ENCODE peak calls at places on chromosomes 2 and 18, in seven cellular contexts. B is Peyer's patch, H is uterus, K is GM12892, Y is H54, Z is A549, M is transverse colon. Q is an unnamed sample.

GRCh38 chr2:106996136-106996769 is 110.3 kb upstream of the ST6GAL2 start:
- DNase-seq in B (no peak), H (no peak), K (no peak), Y (no peak), Z (no peak), M (no peak), Q (no peak)

GRCh38 chr18:59742325-59743111 is 45.3 kb upstream of the CCBE1 start:
- DNase-seq in B (no peak), H (no peak), K (no peak), Y (no peak), Z (no peak), M (no peak), Q (no peak)

GRCh38 chr2:3277050-3277747 is 100.4 kb downstream of the EIPR1 start:
- DNase-seq in B (no peak), H (no peak), K (no peak), Y (no peak), Z (no peak), M (no peak), Q (no peak)

GRCh38 chr2:2590796-2591541 is 259.9 kb upstream of the MYT1L start:
- DNase-seq in B (no peak), H (no peak), K (no peak), Y (no peak), Z (no peak), M (no peak), Q (no peak)

GRCh38 chr18:46273861-46274260 is 169.7 kb downstream of the HAUS1 start:
- DNase-seq in B (no peak), H (no peak), K (no peak), Y (no peak), Z (no peak), M (peak), Q (no peak)

GRCh38 chr2:6312377-6312776 is 553.3 kb downstream of the CMPK2 start:
- DNase-seq in B (no peak), H (no peak), K (no peak), Y (no peak), Z (no peak), M (no peak), Q (no peak)

GRCh38 chr18:62682396-62682795 is 32.9 kb upstream of the PHLPP1 start:
- DNase-seq in B (no peak), H (no peak), K (no peak), Y (no peak), Z (no peak), M (no peak), Q (no peak)

GRCh38 chr2:144183744-144184143 is 336.2 kb downstream of the ZEB2 start:
- DNase-seq in B (peak), H (no peak), K (no peak), Y (no peak), Z (no peak), M (peak), Q (no peak)

GRCh38 chr2:150485114-150485870 is 2.2 kb downstream of the RND3 start:
- DNase-seq in B (no peak), H (peak), K (peak), Y (no peak), Z (peak), M (peak), Q (peak)

GRCh38 chr2:3443685-3444084 is 64.2 kb downstream of the TRAPPC12 start:
- DNase-seq in B (no peak), H (no peak), K (no peak), Y (no peak), Z (peak), M (no peak), Q (no peak)

GRCh38 chr2:74043345-74044329 is 58.9 kb downstream of the TET3 start:
- DNase-seq in B (no peak), H (no peak), K (no peak), Y (no peak), Z (no peak), M (no peak), Q (no peak)

GRCh38 chr2:206211657-206212255 is 52.1 kb downstream of the EEF1B2 start:
- DNase-seq in B (no peak), H (no peak), K (no peak), Y (no peak), Z (peak), M (no peak), Q (no peak)

GRCh38 chr2:210288376-210288775 is 26.6 kb downstream of the MYL1 start:
- DNase-seq in B (no peak), H (no peak), K (no peak), Y (no peak), Z (no peak), M (no peak), Q (no peak)

GRCh38 chr18:6666286-6666685 is 63.2 kb upstream of the ARHGAP28 start:
- DNase-seq in B (no peak), H (no peak), K (no peak), Y (no peak), Z (no peak), M (no peak), Q (no peak)

GRCh38 chr2:85355521-85355920 is 952 bp downstream of the ELMOD3 start:
- DNase-seq in B (no peak), H (no peak), K (no peak), Y (no peak), Z (no peak), M (no peak), Q (no peak)

GRCh38 chr18:22409445-22409844 is 8.3 kb downstream of the CTAGE1 start:
- DNase-seq in B (no peak), H (no peak), K (no peak), Y (no peak), Z (no peak), M (no peak), Q (no peak)

GRCh38 chr2:85583667-85584353 is 421 bp upstream of the VAMP5 start:
- DNase-seq in B (peak), H (no peak), K (no peak), Y (no peak), Z (no peak), M (no peak), Q (no peak)

GRCh38 chr2:120346034-120346666 is at the start of gene INHBB:
- DNase-seq in B (no peak), H (no peak), K (no peak), Y (no peak), Z (peak), M (peak), Q (no peak)

GRCh38 chr2:185608799-185609198 is 129.8 kb upstream of the FSIP2 start:
- DNase-seq in B (no peak), H (no peak), K (no peak), Y (no peak), Z (peak), M (no peak), Q (no peak)

GRCh38 chr2:22043784-22044183 is 920.0 kb downstream of the TDRD15 start:
- DNase-seq in B (no peak), H (no peak), K (no peak), Y (no peak), Z (no peak), M (no peak), Q (no peak)

GRCh38 chr2:238720232-238720672 is 127.6 kb upstream of the TWIST2 start:
- DNase-seq in B (no peak), H (no peak), K (peak), Y (peak), Z (peak), M (peak), Q (peak)

GRCh38 chr2:54658548-54659207 is 64.8 kb upstream of the EML6 start:
- DNase-seq in B (no peak), H (no peak), K (no peak), Y (peak), Z (no peak), M (no peak), Q (no peak)

GRCh38 chr2:134718095-134718955 is 475 bp downstream of the TMEM163 start:
- DNase-seq in B (peak), H (no peak), K (peak), Y (no peak), Z (no peak), M (peak), Q (peak)

GRCh38 chr2:241156997-241157441 is 6.8 kb downstream of the PPP1R7 start:
- DNase-seq in B (no peak), H (no peak), K (no peak), Y (no peak), Z (no peak), M (no peak), Q (no peak)

GRCh38 chr2:151280276-151280675 is 9.2 kb downstream of the NMI start:
- DNase-seq in B (no peak), H (no peak), K (no peak), Y (no peak), Z (no peak), M (no peak), Q (no peak)

GRCh38 chr18:26503382-26503781 is 45.0 kb downstream of the KCTD1 start:
- DNase-seq in B (no peak), H (no peak), K (no peak), Y (no peak), Z (no peak), M (no peak), Q (no peak)

GRCh38 chr2:159228006-159228655 is 58.4 kb downstream of the WDSUB1 start:
- DNase-seq in B (no peak), H (no peak), K (no peak), Y (no peak), Z (no peak), M (no peak), Q (no peak)

GRCh38 chr2:212777020-212777491 is 238.5 kb upstream of the ERBB4 start:
- DNase-seq in B (no peak), H (no peak), K (no peak), Y (no peak), Z (peak), M (no peak), Q (no peak)

GRCh38 chr2:219041252-219041651 is at the start of gene CFAP65:
- DNase-seq in B (no peak), H (no peak), K (no peak), Y (no peak), Z (peak), M (peak), Q (no peak)

GRCh38 chr2:110979834-110980612 is 140.7 kb upstream of the BCL2L11 start:
- DNase-seq in B (no peak), H (no peak), K (no peak), Y (no peak), Z (no peak), M (no peak), Q (no peak)

DNA sequence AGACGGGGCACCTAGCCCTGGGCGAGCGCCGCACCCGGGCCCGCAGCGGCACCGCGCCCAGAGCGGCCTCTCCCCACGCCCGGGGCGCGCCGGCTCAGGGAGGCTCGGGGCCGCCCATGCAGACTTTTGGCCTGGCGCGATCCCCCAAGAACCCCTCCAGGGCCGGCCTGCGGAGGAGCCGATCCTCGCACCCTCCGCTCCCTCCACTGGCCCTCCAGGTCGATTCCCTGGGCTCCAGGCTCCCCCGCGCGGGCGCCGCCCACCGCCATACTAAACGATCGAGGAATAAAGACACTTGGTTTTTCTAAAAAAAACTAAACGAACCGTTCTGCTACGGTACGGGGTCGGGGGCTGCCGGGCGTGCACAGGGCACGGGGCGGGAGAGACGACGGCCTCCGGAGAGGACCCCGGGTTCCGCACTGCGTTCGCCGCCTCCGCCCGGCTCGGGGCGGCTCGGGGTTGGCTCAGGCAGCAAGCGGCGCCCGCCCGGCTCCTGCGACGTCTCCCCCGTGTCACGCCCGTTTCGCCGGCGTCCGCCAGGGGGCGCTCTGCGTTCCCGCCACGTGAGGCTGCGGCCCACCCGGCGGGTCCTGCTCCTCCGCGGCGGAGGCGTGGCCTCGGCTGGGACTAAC is 366 bp upstream of the KHK start:
- DNase-seq in B (peak), H (peak), K (peak), Y (peak), Z (peak), M (peak), Q (peak)
- TF ChIP-seq POLR2A in B (peak), H (peak), K (peak), Y (peak), Z (peak), M (peak), Q (peak)

GRCh38 chr2:27059141-27059820 is 7.8 kb downstream of the AGBL5 start:
- DNase-seq in B (no peak), H (no peak), K (no peak), Y (no peak), Z (no peak), M (no peak), Q (no peak)

GRCh38 chr2:27065128-27065527 is 6.3 kb downstream of the OST4 start:
- DNase-seq in B (no peak), H (no peak), K (no peak), Y (no peak), Z (no peak), M (no peak), Q (no peak)

GRCh38 chr2:27057184-27057583 is 5.7 kb downstream of the AGBL5 start:
- DNase-seq in B (no peak), H (no peak), K (no peak), Y (no peak), Z (no peak), M (no peak), Q (no peak)

GRCh38 chr2:27058210-27058609 is 6.7 kb downstream of the AGBL5 start:
- DNase-seq in B (no peak), H (no peak), K (no peak), Y (no peak), Z (no peak), M (no peak), Q (no peak)

GRCh38 chr2:27060323-27060722 is 8.9 kb downstream of the AGBL5 start:
- DNase-seq in B (no peak), H (no peak), K (no peak), Y (no peak), Z (no peak), M (no peak), Q (no peak)
- TF ChIP-seq POLR2A in B (no peak), H (no peak), K (no peak), Y (no peak), Z (no peak), M (no peak), Q (no peak)

DNA sequence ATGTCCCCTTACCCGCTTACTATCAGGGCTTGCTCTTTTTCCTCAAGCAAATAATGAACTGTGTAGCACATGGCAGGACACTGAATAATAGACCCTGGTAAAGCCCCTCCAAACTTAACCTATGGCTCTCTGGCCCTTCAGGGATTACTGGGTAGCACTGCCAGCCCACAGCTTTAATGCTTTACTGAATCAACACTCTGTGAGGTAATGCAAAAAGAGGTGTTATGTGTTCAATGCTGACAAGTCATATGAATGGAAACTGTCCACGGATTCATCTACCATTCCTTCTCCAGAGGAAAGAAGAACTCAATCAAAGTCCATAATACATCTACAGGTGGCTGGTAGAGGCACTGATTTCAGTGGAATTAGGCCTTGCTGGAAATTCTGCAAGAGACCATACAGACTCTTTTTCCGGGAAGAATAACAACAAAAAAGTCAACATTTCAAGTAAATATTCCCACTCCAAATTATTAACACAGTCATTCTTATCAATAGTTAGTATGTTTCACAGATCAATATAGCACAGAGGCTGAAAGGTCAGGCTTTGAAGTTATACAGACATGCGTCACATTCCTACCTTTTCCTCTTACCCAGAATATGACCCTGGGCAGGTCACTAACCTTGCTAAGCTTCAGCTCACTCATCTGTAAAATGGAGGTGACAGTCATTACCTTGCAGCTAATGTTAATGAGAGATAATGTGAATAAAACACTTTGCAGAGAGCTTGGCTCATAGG is 13.8 kb upstream of the MYOM1 start:
- DNase-seq in B (no peak), H (no peak), K (no peak), Y (no peak), Z (no peak), M (no peak), Q (no peak)
- TF ChIP-seq POLR2A in B (no peak), H (no peak), K (no peak), Y (no peak), Z (no peak), M (no peak), Q (no peak)

GRCh38 chr2:168311265-168311925 is 64.0 kb upstream of the STK39 start:
- DNase-seq in B (no peak), H (no peak), K (no peak), Y (no peak), Z (no peak), M (no peak), Q (no peak)

GRCh38 chr2:168314236-168314635 is 66.8 kb upstream of the STK39 start:
- DNase-seq in B (no peak), H (no peak), K (no peak), Y (no peak), Z (no peak), M (no peak), Q (no peak)

GRCh38 chr2:168307379-168307778 is 60.0 kb upstream of the STK39 start:
- DNase-seq in B (no peak), H (no peak), K (no peak), Y (no peak), Z (no peak), M (no peak), Q (no peak)

GRCh38 chr2:168312036-168312822 is 64.8 kb upstream of the STK39 start:
- DNase-seq in B (no peak), H (no peak), K (no peak), Y (no peak), Z (no peak), M (no peak), Q (no peak)

DNA sequence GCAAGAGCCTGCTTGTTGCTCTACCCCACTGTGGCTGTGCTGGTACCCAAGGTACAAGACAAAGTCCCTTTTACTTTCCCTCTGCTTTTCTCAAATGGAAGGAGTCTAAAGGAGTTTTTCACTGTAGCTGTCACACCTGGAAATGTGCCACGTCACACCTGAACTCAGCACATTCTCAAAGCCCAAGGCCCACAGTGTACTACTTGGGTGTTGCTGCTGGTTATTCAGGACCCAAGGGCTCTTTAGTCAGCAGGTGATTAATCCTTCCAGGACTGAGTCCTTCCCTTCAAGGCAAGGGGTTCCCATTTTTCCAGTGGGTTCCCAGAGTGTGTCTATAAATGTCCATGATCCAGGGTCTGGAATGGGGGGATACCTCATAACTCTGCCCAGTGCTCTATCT is 63.2 kb upstream of the STK39 start:
- DNase-seq in B (no peak), H (no peak), K (no peak), Y (no peak), Z (no peak), M (no peak), Q (no peak)
- TF ChIP-seq POLR2A in B (no peak), H (no peak), K (no peak), Y (no peak), Z (no peak), M (no peak), Q (no peak)

GRCh38 chr18:35460719-35461118 is 37.0 kb downstream of the INO80C start:
- DNase-seq in B (no peak), H (no peak), K (no peak), Y (no peak), Z (no peak), M (no peak), Q (no peak)

GRCh38 chr18:35463837-35464236 is 33.9 kb downstream of the INO80C start:
- DNase-seq in B (no peak), H (no peak), K (no peak), Y (no peak), Z (no peak), M (no peak), Q (no peak)

GRCh38 chr18:35459997-35460396 is 37.8 kb downstream of the INO80C start:
- DNase-seq in B (no peak), H (no peak), K (no peak), Y (no peak), Z (no peak), M (no peak), Q (no peak)

GRCh38 chr18:35464731-35465728 is 32.7 kb downstream of the INO80C start:
- DNase-seq in B (no peak), H (no peak), K (no peak), Y (no peak), Z (no peak), M (no peak), Q (no peak)

GRCh38 chr18:35463050-35463449 is 34.7 kb downstream of the INO80C start:
- DNase-seq in B (no peak), H (no peak), K (no peak), Y (no peak), Z (no peak), M (no peak), Q (no peak)
- TF ChIP-seq POLR2A in B (no peak), H (no peak), K (no peak), Y (no peak), Z (no peak), M (no peak), Q (no peak)

DNA sequence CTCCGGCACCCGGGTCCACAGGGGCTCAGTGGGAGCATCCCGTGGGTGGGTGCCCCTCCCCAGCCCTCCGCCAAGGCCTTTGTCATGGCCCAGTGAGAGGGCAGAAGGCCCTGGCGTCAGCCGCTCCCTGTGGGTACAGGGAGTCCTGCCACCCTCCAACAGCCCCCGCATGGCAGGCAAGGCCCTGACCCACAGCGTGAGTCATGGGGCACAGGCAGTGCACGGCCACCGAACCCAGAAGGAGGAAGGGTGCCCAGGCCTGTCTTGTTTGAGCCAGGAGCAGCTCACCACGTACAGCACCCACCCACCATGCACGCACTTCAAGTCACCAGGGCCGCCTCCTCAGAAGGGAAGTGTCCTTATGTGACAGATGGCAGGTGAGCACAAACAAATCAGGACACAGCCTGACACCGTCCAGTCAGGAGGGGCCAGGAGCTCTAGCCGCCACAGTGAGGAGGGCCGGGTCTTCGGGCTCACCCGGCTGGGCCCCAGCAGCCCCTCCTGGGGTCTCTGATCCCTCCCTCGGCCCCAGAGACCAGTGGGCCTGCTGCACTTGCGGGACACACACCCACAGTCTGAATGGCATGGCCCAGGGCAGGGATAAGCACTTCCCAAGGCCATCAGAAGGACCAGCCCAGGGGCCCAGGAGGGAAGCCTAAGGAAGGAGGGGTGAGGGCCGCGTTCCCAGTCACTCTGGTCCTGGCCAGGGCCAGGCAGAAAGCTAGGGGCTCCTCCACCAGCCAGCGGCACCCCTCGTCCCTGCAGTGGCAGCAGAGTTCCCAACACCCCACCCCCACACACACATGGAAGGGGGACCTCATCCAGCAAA is 25.8 kb downstream of the BIN1 start:
- DNase-seq in B (peak), H (peak), K (no peak), Y (no peak), Z (no peak), M (peak), Q (peak)
- TF ChIP-seq POLR2A in B (no peak), H (no peak), K (no peak), Y (no peak), Z (no peak), M (no peak), Q (no peak)

Q was measured in GM12891.